ENCODE peak calls at places on chromosomes 5 and 9, in five cellular contexts. One of them, this sample, is unnamed.

GRCh38 chr5:157998021-157998504 is 139.1 kb upstream of the CLINT1 start:
- DNase-seq in kidney epithelial cell: no peak
- DNase-seq in uterus: no peak
- DNase-seq in tibial artery: no peak
- DNase-seq in fibroblast of mammary gland: peak; percentile 83
- DNase-seq in this sample: peak; percentile 45

GRCh38 chr5:69484891-69485290 is 7.7 kb upstream of the OCLN start:
- DNase-seq in kidney epithelial cell: no peak
- DNase-seq in uterus: no peak
- DNase-seq in tibial artery: no peak
- DNase-seq in fibroblast of mammary gland: peak; percentile 63
- DNase-seq in this sample: peak; percentile 85

GRCh38 chr9:82555408-82555807 is 507.5 kb downstream of the RASEF start:
- DNase-seq in kidney epithelial cell: no peak
- DNase-seq in uterus: no peak
- DNase-seq in tibial artery: no peak
- DNase-seq in fibroblast of mammary gland: no peak
- DNase-seq in this sample: no peak

GRCh38 chr5:143435207-143435657 is 31.7 kb upstream of the NR3C1 start:
- DNase-seq in kidney epithelial cell: peak; percentile 5
- DNase-seq in uterus: no peak
- DNase-seq in tibial artery: peak; percentile 40
- DNase-seq in fibroblast of mammary gland: no peak
- DNase-seq in this sample: peak; percentile 38

GRCh38 chr9:129177791-129178578 is at the start of gene IER5L:
- DNase-seq in kidney epithelial cell: peak; percentile 67
- DNase-seq in uterus: peak; percentile 97
- DNase-seq in tibial artery: peak; percentile 96
- DNase-seq in fibroblast of mammary gland: peak; percentile 91
- DNase-seq in this sample: peak; percentile 98

GRCh38 chr9:72952914-72953313 is at the start of gene ALDH1A1:
- DNase-seq in kidney epithelial cell: no peak
- DNase-seq in uterus: no peak
- DNase-seq in tibial artery: no peak
- DNase-seq in fibroblast of mammary gland: peak; percentile 16
- DNase-seq in this sample: no peak

GRCh38 chr9:129109504-129109903 is 1.1 kb downstream of the CRAT start:
- DNase-seq in kidney epithelial cell: no peak
- DNase-seq in uterus: peak; percentile 50
- DNase-seq in tibial artery: peak; percentile 65
- DNase-seq in fibroblast of mammary gland: peak; percentile 63
- DNase-seq in this sample: no peak

GRCh38 chr5:10453564-10453963 is 11.9 kb downstream of the ROPN1L start:
- DNase-seq in kidney epithelial cell: peak; percentile 35
- DNase-seq in uterus: no peak
- DNase-seq in tibial artery: no peak
- DNase-seq in fibroblast of mammary gland: peak; percentile 16
- DNase-seq in this sample: peak; percentile 54

GRCh38 chr9:34994429-34995287 is 5.1 kb downstream of the DNAJB5 start:
- DNase-seq in kidney epithelial cell: no peak
- DNase-seq in uterus: peak; percentile 50
- DNase-seq in tibial artery: no peak
- DNase-seq in fibroblast of mammary gland: peak; percentile 61
- DNase-seq in this sample: peak; percentile 60

GRCh38 chr5:56481147-56481997 is 248.2 kb upstream of the ANKRD55 start:
- DNase-seq in kidney epithelial cell: no peak
- DNase-seq in uterus: peak; percentile 42
- DNase-seq in tibial artery: peak; percentile 29
- DNase-seq in fibroblast of mammary gland: peak; percentile 19
- DNase-seq in this sample: peak; percentile 54

GRCh38 chr5:179254638-179255271 is 90.5 kb downstream of the ADAMTS2 start:
- DNase-seq in kidney epithelial cell: no peak
- DNase-seq in uterus: peak; percentile 5
- DNase-seq in tibial artery: no peak
- DNase-seq in fibroblast of mammary gland: no peak
- DNase-seq in this sample: no peak

GRCh38 chr9:95480346-95480745 is 36.4 kb downstream of the PTCH1 start:
- DNase-seq in kidney epithelial cell: no peak
- DNase-seq in uterus: no peak
- DNase-seq in tibial artery: no peak
- DNase-seq in fibroblast of mammary gland: no peak
- DNase-seq in this sample: no peak

GRCh38 chr9:12732971-12733370 is 39.8 kb downstream of the TYRP1 start:
- DNase-seq in kidney epithelial cell: no peak
- DNase-seq in uterus: no peak
- DNase-seq in tibial artery: no peak
- DNase-seq in fibroblast of mammary gland: peak; percentile 27
- DNase-seq in this sample: no peak

GRCh38 chr5:57171818-57172465 is 1.9 kb upstream of the GPBP1 start:
- DNase-seq in kidney epithelial cell: no peak
- DNase-seq in uterus: no peak
- DNase-seq in tibial artery: no peak
- DNase-seq in fibroblast of mammary gland: no peak
- DNase-seq in this sample: peak; percentile 39

GRCh38 chr9:8234286-8234819 is 434.8 kb upstream of the DMAC1 start:
- DNase-seq in kidney epithelial cell: no peak
- DNase-seq in uterus: no peak
- DNase-seq in tibial artery: no peak
- DNase-seq in fibroblast of mammary gland: no peak
- DNase-seq in this sample: no peak

GRCh38 chr5:156981481-156981880 is 18.5 kb upstream of the TIMD4 start:
- DNase-seq in kidney epithelial cell: no peak
- DNase-seq in uterus: no peak
- DNase-seq in tibial artery: no peak
- DNase-seq in fibroblast of mammary gland: no peak
- DNase-seq in this sample: no peak

GRCh38 chr5:157845894-157846598 is 12.9 kb downstream of the CLINT1 start:
- DNase-seq in kidney epithelial cell: no peak
- DNase-seq in uterus: no peak
- DNase-seq in tibial artery: no peak
- DNase-seq in fibroblast of mammary gland: no peak
- DNase-seq in this sample: no peak

GRCh38 chr9:110217656-110218099 is 9.7 kb upstream of the C9orf152 start:
- DNase-seq in kidney epithelial cell: peak; percentile 5
- DNase-seq in uterus: no peak
- DNase-seq in tibial artery: no peak
- DNase-seq in fibroblast of mammary gland: peak; percentile 72
- DNase-seq in this sample: peak; percentile 77

GRCh38 chr5:16345454-16345853 is 120.1 kb downstream of the ZNF622 start:
- DNase-seq in kidney epithelial cell: no peak
- DNase-seq in uterus: no peak
- DNase-seq in tibial artery: no peak
- DNase-seq in fibroblast of mammary gland: peak; percentile 4
- DNase-seq in this sample: no peak
- TF ChIP-seq CTCF in kidney epithelial cell: no peak
- TF ChIP-seq CTCF in uterus: no peak
- TF ChIP-seq CTCF in tibial artery: no peak
- TF ChIP-seq CTCF in fibroblast of mammary gland: peak; percentile 2
- TF ChIP-seq CTCF in this sample: no peak

DNA sequence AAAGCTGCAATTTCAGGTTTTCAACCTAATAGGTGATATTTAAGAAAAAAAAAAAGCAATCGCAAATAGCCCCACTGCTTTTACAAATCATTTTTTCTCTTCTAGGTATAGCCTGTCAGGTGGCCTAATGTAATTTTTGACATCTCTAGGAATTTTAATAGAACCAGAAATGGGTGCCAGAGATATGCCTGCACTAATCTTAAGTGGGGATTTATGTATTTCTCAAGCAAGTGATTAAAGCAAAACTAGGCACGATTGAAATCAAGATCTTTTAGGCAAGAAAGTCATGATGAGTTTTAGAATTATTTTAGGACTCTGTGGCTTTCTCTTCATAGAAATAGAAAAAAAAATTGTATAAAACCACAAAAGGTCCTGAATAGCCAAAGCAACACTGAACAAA is 871 bp upstream of the AMACR start:
- DNase-seq in kidney epithelial cell: no peak
- DNase-seq in uterus: no peak
- DNase-seq in tibial artery: no peak
- DNase-seq in fibroblast of mammary gland: no peak
- DNase-seq in this sample: peak; percentile 9
- H3K4me3 ChIP-seq in kidney epithelial cell: peak overlapping the region; percentile 57
- H3K4me3 ChIP-seq in uterus: peak overlapping the region; percentile 67
- H3K4me3 ChIP-seq in tibial artery: peak overlapping the region; percentile 70
- H3K4me3 ChIP-seq in fibroblast of mammary gland: peak overlapping the region; percentile 69
- H3K4me3 ChIP-seq in this sample: peak overlapping the region; percentile 85

DNA sequence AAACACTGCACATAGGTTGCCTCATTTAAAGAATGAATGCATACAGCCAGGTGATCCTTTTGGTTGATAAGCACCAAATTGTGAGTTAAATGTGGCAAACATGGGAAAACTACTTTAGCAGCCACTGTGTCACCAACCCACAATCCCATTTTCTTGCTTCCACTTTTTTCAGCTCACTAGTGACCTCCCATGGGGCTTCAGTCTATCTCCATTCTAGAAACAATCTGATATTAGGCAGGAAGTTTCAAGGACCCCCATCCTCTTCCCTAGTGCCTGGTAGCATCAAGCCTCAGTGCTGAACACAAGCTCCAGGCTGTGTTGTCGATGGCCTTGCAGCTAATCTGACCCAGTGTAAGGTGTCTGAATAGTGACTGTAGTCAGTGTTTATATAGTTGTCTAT is 66.2 kb downstream of the PLPPR1 start:
- DNase-seq in kidney epithelial cell: no peak
- DNase-seq in uterus: no peak
- DNase-seq in tibial artery: no peak
- DNase-seq in fibroblast of mammary gland: no peak
- DNase-seq in this sample: no peak
- TF ChIP-seq CTCF in kidney epithelial cell: no peak
- TF ChIP-seq CTCF in uterus: no peak
- TF ChIP-seq CTCF in tibial artery: no peak
- TF ChIP-seq CTCF in fibroblast of mammary gland: no peak
- TF ChIP-seq CTCF in this sample: no peak

GRCh38 chr5:113330533-113331200 is 104.1 kb downstream of the TSSK1B start:
- DNase-seq in kidney epithelial cell: no peak
- DNase-seq in uterus: no peak
- DNase-seq in tibial artery: peak; percentile 26
- DNase-seq in fibroblast of mammary gland: peak; percentile 54
- DNase-seq in this sample: peak; percentile 78
- H3K4me3 ChIP-seq in kidney epithelial cell: no peak overlapping the region
- H3K4me3 ChIP-seq in uterus: no peak overlapping the region
- H3K4me3 ChIP-seq in tibial artery: no peak overlapping the region
- H3K4me3 ChIP-seq in fibroblast of mammary gland: no peak overlapping the region
- H3K4me3 ChIP-seq in this sample: peak overlapping the region; percentile 4

DNA sequence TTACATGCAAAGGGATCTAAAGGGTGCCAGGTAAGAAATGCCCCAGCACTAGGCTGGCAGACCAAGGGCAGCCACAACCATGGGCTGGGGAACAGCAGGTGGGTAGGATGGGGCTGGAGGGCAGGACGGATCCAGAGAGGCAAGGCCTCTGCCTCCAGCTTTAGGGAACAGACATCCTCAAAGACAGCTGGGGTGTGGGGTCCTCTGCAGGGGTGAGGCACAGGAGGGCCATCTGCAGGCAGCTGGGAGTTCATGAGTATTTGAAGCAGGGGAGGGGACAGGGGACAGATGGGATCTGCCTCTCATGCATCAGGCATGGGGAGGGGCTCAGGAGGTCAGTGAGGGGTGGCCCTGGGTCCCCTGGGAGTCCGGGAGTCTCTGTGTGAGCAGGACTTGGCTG is 3.9 kb downstream of the SUSD3 start:
- DNase-seq in kidney epithelial cell: no peak
- DNase-seq in uterus: no peak
- DNase-seq in tibial artery: no peak
- DNase-seq in fibroblast of mammary gland: no peak
- DNase-seq in this sample: no peak
- TF ChIP-seq CTCF in kidney epithelial cell: no peak
- TF ChIP-seq CTCF in uterus: no peak
- TF ChIP-seq CTCF in tibial artery: no peak
- TF ChIP-seq CTCF in fibroblast of mammary gland: no peak
- TF ChIP-seq CTCF in this sample: no peak

This sample was measured in choroid plexus epithelial cell.